ENCODE peak calls at places on chromosomes 16 and 17, in five cellular contexts. A, F, D, P and R are unnamed samples.

GRCh38 chr17:62119373-62119772 is 54.3 kb upstream of the MED13 start:
- DNase-seq in P (no peak), F (no peak), D (no peak), A (no peak), R (no peak)

GRCh38 chr16:57956924-57957323 is 14.0 kb downstream of the CNGB1 start:
- DNase-seq in D (no peak), P (no peak), A (no peak), F (no peak), R (no peak)

GRCh38 chr16:77383606-77384187 is 51.1 kb downstream of the ADAMTS18 start:
- DNase-seq in P (no peak), D (no peak), A (no peak), F (no peak), R (no peak)

GRCh38 chr17:35372846-35373531 is 432 bp downstream of the SLFN11 start:
- DNase-seq in P (no peak), F (peak), A (no peak), D (peak), R (peak)

GRCh38 chr17:17191346-17191792 is 14.8 kb downstream of the PLD6 start:
- DNase-seq in P (no peak), A (no peak), D (peak), F (peak), R (no peak)

GRCh38 chr17:19762515-19762961 is 14.4 kb upstream of the ALDH3A1 start:
- DNase-seq in D (peak), A (peak), F (peak), P (peak), R (peak)

GRCh38 chr16:8565498-8565897 is 24.8 kb downstream of the TMEM114 start:
- DNase-seq in P (no peak), F (no peak), D (no peak), A (no peak), R (no peak)

GRCh38 chr16:67177743-67178699 is 5.7 kb downstream of the MATCAP1 start:
- DNase-seq in D (peak), P (peak), F (peak), A (peak), R (peak)

GRCh38 chr17:42190491-42191180 is 3.7 kb downstream of the GHDC start:
- DNase-seq in P (no peak), F (no peak), D (no peak), A (no peak), R (no peak)

GRCh38 chr17:55451203-55451641 is 29.6 kb upstream of the MMD start:
- DNase-seq in F (no peak), A (no peak), P (no peak), D (peak), R (peak)

GRCh38 chr17:18039535-18040286 is 503 bp downstream of the GID4 start:
- DNase-seq in F (peak), D (peak), P (peak), A (peak), R (peak)

GRCh38 chr16:70576431-70577255 is 53.0 kb downstream of the SF3B3 start:
- DNase-seq in F (peak), A (no peak), D (peak), P (no peak), R (no peak)

GRCh38 chr16:85553436-85554113 is 59.5 kb upstream of the GSE1 start:
- DNase-seq in P (peak), A (peak), D (peak), F (peak), R (peak)

GRCh38 chr16:15899538-15900100 is 11.2 kb upstream of the CEP20 start:
- DNase-seq in A (peak), P (no peak), F (peak), D (peak), R (peak)

GRCh38 chr16:86363057-86363490 is 147.3 kb upstream of the FOXF1 start:
- DNase-seq in D (peak), P (no peak), F (peak), A (no peak), R (no peak)

GRCh38 chr17:65509032-65509431 is 52.4 kb downstream of the AXIN2 start:
- DNase-seq in P (no peak), F (no peak), A (no peak), D (no peak), R (no peak)

GRCh38 chr17:34254651-34255380 is at the start of gene CCL2:
- DNase-seq in A (peak), F (peak), P (no peak), D (peak), R (peak)

GRCh38 chr17:61782683-61783082 is 80.6 kb downstream of the BRIP1 start:
- DNase-seq in D (no peak), F (no peak), P (no peak), A (no peak), R (no peak)

GRCh38 chr16:66741131-66741900 is 10.1 kb downstream of the DYNC1LI2 start:
- DNase-seq in F (peak), A (peak), D (peak), P (no peak), R (peak)

GRCh38 chr17:50693041-50693682 is 14.6 kb downstream of the ANKRD40 start:
- DNase-seq in D (peak), F (no peak), P (no peak), A (no peak), R (no peak)

GRCh38 chr17:66949501-66949900 is 15.0 kb upstream of the CACNG4 start:
- DNase-seq in D (peak), F (peak), A (no peak), P (no peak), R (peak)

GRCh38 chr17:33335491-33336173 is 42.5 kb upstream of the ASIC2 start:
- DNase-seq in P (no peak), D (no peak), A (no peak), F (no peak), R (no peak)

GRCh38 chr17:40791808-40792436 is 7.8 kb downstream of the KRT28 start:
- DNase-seq in A (no peak), D (peak), P (no peak), F (peak), R (no peak)

GRCh38 chr16:53220585-53220984 is 165.8 kb downstream of the CHD9 start:
- DNase-seq in P (no peak), D (peak), A (no peak), F (peak), R (no peak)

GRCh38 chr16:65667013-65667578 is 545.2 kb upstream of the CDH11 start:
- DNase-seq in A (no peak), F (peak), D (peak), P (no peak), R (no peak)

GRCh38 chr17:1490643-1491405 is 1.7 kb downstream of the MYO1C start:
- DNase-seq in D (peak), P (no peak), F (peak), A (peak), R (peak)

GRCh38 chr16:73040136-73040535 is 7.8 kb downstream of the ZFHX3 start:
- DNase-seq in D (no peak), A (no peak), F (no peak), P (no peak), R (peak)